ENCODE peak calls at places on chromosomes 3 and 15, in ten cellular contexts. W, O, J, K, N, P, L, T, S and M are unnamed samples.

GRCh38 chr3:105527949-105528348 is 161.2 kb downstream of the ALCAM start:
- DNase-seq in W (peak), O (no peak), J (peak), K (peak), N (no peak), P (no peak), L (no peak), T (peak), S (peak), M (peak)

GRCh38 chr3:97636465-97636864 is 128.1 kb upstream of the ARL6 start:
- DNase-seq in W (no peak), O (no peak), J (no peak), K (no peak), N (no peak), P (no peak), L (no peak), T (no peak), S (no peak), M (no peak)

GRCh38 chr15:36590838-36591237 is 11.4 kb downstream of the CDIN1 start:
- DNase-seq in W (no peak), O (peak), J (no peak), K (peak), N (no peak), P (no peak), L (peak), T (peak), S (no peak), M (peak)

GRCh38 chr3:112759681-112760080 is 87.0 kb downstream of the CD200R1L start:
- DNase-seq in W (no peak), O (no peak), J (no peak), K (no peak), N (no peak), P (no peak), L (no peak), T (no peak), S (no peak), M (no peak)

GRCh38 chr3:5051772-5052171 is 70.3 kb upstream of the ARL8B start:
- DNase-seq in W (no peak), O (no peak), J (no peak), K (no peak), N (no peak), P (no peak), L (no peak), T (peak), S (peak), M (no peak)

GRCh38 chr3:79039192-79039591 is 728.6 kb downstream of the ROBO1 start:
- DNase-seq in W (no peak), O (no peak), J (no peak), K (no peak), N (no peak), P (no peak), L (peak), T (peak), S (no peak), M (no peak)

GRCh38 chr3:148999806-149000205 is 8.5 kb downstream of the GYG1 start:
- DNase-seq in W (no peak), O (no peak), J (no peak), K (no peak), N (no peak), P (no peak), L (no peak), T (no peak), S (no peak), M (no peak)

GRCh38 chr3:98587654-98588532 is 5.5 kb downstream of the CPOX start:
- DNase-seq in W (no peak), O (no peak), J (no peak), K (no peak), N (peak), P (no peak), L (peak), T (no peak), S (no peak), M (no peak)